ENCODE peak calls at places on chromosomes 13 and 19, in nine cellular contexts. K, G, W, L, T, J, X, R and C are unnamed samples.

GRCh38 chr19:54535601-54536000 is 33.0 kb downstream of the LAIR2 start:
- DNase-seq in K (no peak), G (no peak), W (no peak), L (no peak), T (no peak), J (no peak), X (no peak), R (no peak), C (no peak)

GRCh38 chr13:75771818-75772217 is 135.7 kb downstream of the LMO7 start:
- DNase-seq in K (peak; percentile 91), G (peak; percentile 77), W (no peak), L (no peak), T (no peak), J (peak; percentile 43), X (no peak), R (no peak), C (peak; percentile 84)

GRCh38 chr13:44575741-44576395 is at the start of gene TSC22D1:
- DNase-seq in K (peak; percentile 56), G (peak; percentile 53), W (peak; percentile 69), L (peak; percentile 61), T (peak; percentile 74), J (peak; percentile 45), X (peak; percentile 79), R (no peak), C (peak; percentile 53)

GRCh38 chr19:18496980-18497256 is 25.0 kb downstream of the ELL start:
- DNase-seq in K (no peak), G (no peak), W (no peak), L (no peak), T (no peak), J (no peak), X (no peak), R (no peak), C (no peak)

GRCh38 chr19:43532571-43532961 is 422 bp upstream of the ZNF575 start:
- DNase-seq in K (no peak), G (no peak), W (peak; percentile 81), L (no peak), T (peak; percentile 82), J (no peak), X (peak; percentile 83), R (no peak), C (no peak)

GRCh38 chr13:44035400-44035799 is 155.7 kb downstream of the LACC1 start:
- DNase-seq in K (no peak), G (no peak), W (no peak), L (no peak), T (no peak), J (no peak), X (no peak), R (no peak), C (no peak)

GRCh38 chr13:39044536-39044935 is 6.3 kb downstream of the NHLRC3 start:
- DNase-seq in K (no peak), G (no peak), W (no peak), L (no peak), T (no peak), J (no peak), X (no peak), R (no peak), C (no peak)

GRCh38 chr19:7211191-7211988 is 82.8 kb downstream of the INSR start:
- DNase-seq in K (peak; percentile 50), G (no peak), W (no peak), L (peak; percentile 92), T (no peak), J (peak; percentile 89), X (no peak), R (no peak), C (no peak)

GRCh38 chr13:46180393-46180792 is 1.6 kb downstream of the LCP1 start:
- DNase-seq in K (no peak), G (no peak), W (no peak), L (no peak), T (no peak), J (no peak), X (no peak), R (no peak), C (no peak)

GRCh38 chr13:46179576-46180368 is 2.2 kb downstream of the LCP1 start:
- DNase-seq in K (no peak), G (no peak), W (peak; percentile 58), L (peak; percentile 30), T (peak; percentile 66), J (no peak), X (peak; percentile 75), R (no peak), C (no peak)

GRCh38 chr13:46182491-46182877 is 507 bp upstream of the LCP1 start:
- DNase-seq in K (no peak), G (no peak), W (no peak), L (no peak), T (no peak), J (no peak), X (no peak), R (no peak), C (no peak)

GRCh38 chr13:46183018-46183940 is 1.3 kb upstream of the LCP1 start:
- DNase-seq in K (no peak), G (no peak), W (no peak), L (no peak), T (no peak), J (no peak), X (no peak), R (no peak), C (no peak)

DNA sequence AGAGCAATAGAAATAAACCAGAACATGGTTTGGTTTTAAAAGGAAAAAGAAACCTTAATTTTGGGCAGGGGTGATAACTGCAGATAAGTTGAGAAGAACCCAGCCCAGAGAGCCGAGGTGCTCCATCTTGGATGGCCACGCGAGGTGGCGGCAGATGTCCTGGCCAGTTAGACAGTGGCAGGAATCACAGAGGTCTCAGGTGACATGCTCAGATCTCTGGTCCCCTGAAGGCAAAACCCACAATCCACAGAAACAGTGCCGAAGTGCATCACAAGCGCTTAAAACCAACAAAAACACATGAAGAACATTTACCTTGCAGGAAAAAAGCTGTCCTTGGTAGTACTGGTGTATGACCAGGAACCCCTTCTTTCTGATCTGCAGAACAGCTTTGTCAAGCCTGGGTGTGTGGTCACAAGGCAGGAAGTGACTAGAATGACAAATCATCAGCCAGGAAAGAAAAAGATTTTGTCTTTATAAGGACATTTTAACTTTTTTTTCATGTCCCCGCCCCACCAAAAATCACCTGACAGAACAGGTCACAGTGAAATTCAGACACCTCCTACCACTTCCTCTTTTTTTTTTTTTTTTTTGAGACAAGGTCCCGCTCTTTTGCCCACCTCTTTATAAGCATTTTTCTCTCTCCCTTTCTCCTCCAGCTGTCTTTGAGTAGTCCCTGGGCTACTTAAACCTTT is at the start of gene LCP1:
- DNase-seq in K (no peak), G (no peak), W (no peak), L (no peak), T (no peak), J (no peak), X (no peak), R (no peak), C (no peak)
- TF ChIP-seq CTCF in K (no peak), G (no peak), W (no peak), L (no peak), T (no peak), J (no peak), X (no peak), R (no peak), C (no peak)

DNA sequence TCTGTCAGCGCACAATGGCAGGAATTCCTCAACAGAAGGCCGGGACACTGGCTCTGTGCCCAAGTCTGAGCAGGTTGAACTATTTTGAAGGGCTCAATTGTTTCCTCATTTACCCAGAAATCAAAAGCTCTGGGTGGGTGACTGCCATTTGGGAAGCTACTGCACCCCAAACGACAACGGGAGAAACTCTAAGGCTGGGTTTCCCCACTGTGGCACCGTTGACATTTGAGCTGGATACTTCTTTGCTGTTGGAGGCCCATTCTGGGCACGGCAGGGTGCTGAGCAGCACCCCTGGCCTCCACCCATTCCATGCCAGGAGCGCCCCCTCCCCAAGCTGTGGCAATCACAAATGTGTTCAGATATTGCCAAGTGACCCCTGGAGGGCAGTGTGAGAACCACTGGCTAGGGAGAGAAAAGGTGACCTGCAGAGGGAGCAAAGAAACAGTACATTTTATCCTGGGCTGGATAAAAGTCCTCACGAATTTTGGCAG is 62.5 kb downstream of the RFX2 start:
- DNase-seq in K (peak; percentile 52), G (peak; percentile 47), W (no peak), L (peak; percentile 47), T (peak; percentile 57), J (peak; percentile 28), X (no peak), R (no peak), C (peak; percentile 49)
- H3K4me3 ChIP-seq in K (no peak overlapping the region), G (no peak overlapping the region), W (no peak overlapping the region), L (no peak overlapping the region), T (no peak overlapping the region), J (no peak overlapping the region), X (no peak overlapping the region), R (no peak overlapping the region), C (no peak overlapping the region)

GRCh38 chr19:14023404-14024235 is 4.3 kb upstream of the RLN3 start:
- DNase-seq in K (peak; percentile 44), G (peak; percentile 46), W (peak; percentile 67), L (peak; percentile 71), T (no peak), J (peak; percentile 39), X (peak; percentile 72), R (peak; percentile 62), C (peak; percentile 40)
- TF ChIP-seq CTCF in K (peak; percentile 46), G (peak; percentile 53), W (no peak), L (peak; percentile 63), T (peak; percentile 26), J (peak; percentile 75), X (peak; percentile 59), R (peak; percentile 86), C (peak; percentile 64)

GRCh38 chr19:8220481-8220880 is 11.3 kb downstream of the CERS4 start:
- DNase-seq in K (no peak), G (no peak), W (no peak), L (peak; percentile 41), T (no peak), J (no peak), X (no peak), R (no peak), C (no peak)

GRCh38 chr19:8221161-8221560 is 12.0 kb downstream of the CERS4 start:
- DNase-seq in K (no peak), G (no peak), W (no peak), L (peak; percentile 71), T (no peak), J (no peak), X (peak; percentile 73), R (no peak), C (no peak)

GRCh38 chr19:8224394-8225145 is 15.4 kb downstream of the CERS4 start:
- DNase-seq in K (no peak), G (no peak), W (no peak), L (peak; percentile 30), T (peak; percentile 80), J (no peak), X (no peak), R (no peak), C (no peak)
- H3K4me3 ChIP-seq in K (no peak overlapping the region), G (no peak overlapping the region), W (no peak overlapping the region), L (no peak overlapping the region), T (peak overlapping the region; percentile 18), J (no peak overlapping the region), X (no peak overlapping the region), R (no peak overlapping the region), C (no peak overlapping the region)

GRCh38 chr13:103067751-103068563 is 1.7 kb upstream of the SLC10A2 start:
- DNase-seq in K (no peak), G (no peak), W (peak; percentile 75), L (no peak), T (no peak), J (no peak), X (no peak), R (peak; percentile 64), C (no peak)
- TF ChIP-seq CTCF in K (no peak), G (no peak), W (no peak), L (no peak), T (no peak), J (no peak), X (no peak), R (peak; percentile 68), C (no peak)

GRCh38 chr19:39996218-39996810 is 546 bp upstream of the ZNF546 start:
- DNase-seq in K (peak; percentile 70), G (peak; percentile 61), W (no peak), L (peak; percentile 15), T (no peak), J (peak; percentile 69), X (no peak), R (no peak), C (peak; percentile 68)
- H3K4me3 ChIP-seq in K (peak overlapping the region; percentile 72), G (peak overlapping the region; percentile 92), W (peak overlapping the region; percentile 42), L (peak overlapping the region; percentile 66), T (peak overlapping the region; percentile 61), J (peak overlapping the region; percentile 90), X (peak overlapping the region; percentile 76), R (peak overlapping the region; percentile 78), C (peak overlapping the region; percentile 77)